ENCODE peak calls at places on chromosomes 11 and 22, in four cellular contexts. Q is heart right ventricle; B is stimulated activated CD4-positive, alpha-beta T cell treated with anti-CD3 and anti-CD28 coated beads, TNF-alpha, amount 100 ng/mL, for 1 hour; J is T-helper 17 cell. P is an unnamed sample.

GRCh38 chr22:30474683-30475424 is 3.0 kb upstream of the SEC14L3 start:
- DNase-seq in Q (no peak), B (no peak), J (no peak), P (no peak)

GRCh38 chr11:96465537-96465936 is 75.7 kb downstream of the JRKL start:
- DNase-seq in Q (no peak), B (no peak), J (no peak), P (no peak)

GRCh38 chr11:12187399-12187798 is 77.0 kb downstream of the MICAL2 start:
- DNase-seq in Q (no peak), B (no peak), J (no peak), P (no peak)

GRCh38 chr11:103730151-103730940 is 306.1 kb upstream of the DDI1 start:
- DNase-seq in Q (no peak), B (no peak), J (no peak), P (no peak)

GRCh38 chr11:21142007-21142406 is 472.6 kb downstream of the NELL1 start:
- DNase-seq in Q (no peak), B (no peak), J (no peak), P (no peak)

GRCh38 chr22:47776329-47776728 is 1013.9 kb downstream of the TBC1D22A start:
- DNase-seq in Q (no peak), B (no peak), J (no peak), P (no peak)

GRCh38 chr11:65586676-65587075 is 8.9 kb downstream of the KCNK7 start:
- DNase-seq in Q (no peak), B (no peak), J (no peak), P (no peak)

GRCh38 chr22:38997518-38997917 is 15.4 kb downstream of the APOBEC3B start:
- DNase-seq in Q (no peak), B (no peak), J (no peak), P (no peak)

GRCh38 chr11:48272551-48273080 is 9.0 kb downstream of the OR4X1 start:
- DNase-seq in Q (no peak), B (no peak), J (no peak), P (no peak)

GRCh38 chr22:39723899-39724351 is 153.4 kb downstream of the CACNA1I start:
- DNase-seq in Q (no peak), B (no peak), J (no peak), P (no peak)

GRCh38 chr11:57330029-57330428 is 5.3 kb upstream of the TNKS1BP1 start:
- DNase-seq in Q (no peak), B (no peak), J (no peak), P (no peak)

GRCh38 chr22:17131686-17132085 is 10.5 kb upstream of the TMEM121B start:
- DNase-seq in Q (no peak), B (no peak), J (no peak), P (peak)

GRCh38 chr11:4090258-4090657 is 4.3 kb upstream of the RRM1 start:
- DNase-seq in Q (no peak), B (no peak), J (no peak), P (no peak)

GRCh38 chr11:74018331-74019005 is 9.6 kb upstream of the UCP3 start:
- DNase-seq in Q (peak), B (no peak), J (no peak), P (no peak)

GRCh38 chr11:2418961-2419360 is 18.4 kb downstream of the TSSC4 start:
- DNase-seq in Q (peak), B (no peak), J (no peak), P (no peak)

GRCh38 chr22:20428496-20429253 is 8.9 kb downstream of the SCARF2 start:
- DNase-seq in Q (no peak), B (no peak), J (no peak), P (no peak)

GRCh38 chr11:14905104-14906033 is 13.3 kb upstream of the CYP2R1 start:
- DNase-seq in Q (peak), B (peak), J (peak), P (no peak)

GRCh38 chr11:93972790-93973189 is 48.4 kb upstream of the HEPHL1 start:
- DNase-seq in Q (no peak), B (no peak), J (no peak), P (no peak)

GRCh38 chr11:64353101-64353738 is 5.7 kb upstream of the RPS6KA4 start:
- DNase-seq in Q (no peak), B (no peak), J (no peak), P (no peak)

GRCh38 chr22:44091021-44091721 is 67.1 kb downstream of the PARVB start:
- DNase-seq in Q (no peak), B (no peak), J (no peak), P (no peak)

GRCh38 chr11:33151411-33151810 is 9.9 kb downstream of the CSTF3 start:
- DNase-seq in Q (no peak), B (no peak), J (no peak), P (no peak)

GRCh38 chr11:109425554-109425953 is 3.6 kb downstream of the C11orf87 start:
- DNase-seq in Q (no peak), B (no peak), J (no peak), P (no peak)

GRCh38 chr22:20573176-20573829 is 65.9 kb downstream of the MED15 start:
- DNase-seq in Q (no peak), B (no peak), J (no peak), P (no peak)

GRCh38 chr22:45893516-45893915 is 83.4 kb downstream of the WNT7B start:
- DNase-seq in Q (no peak), B (no peak), J (peak), P (no peak)

GRCh38 chr11:11348303-11348702 is 4.7 kb downstream of the CSNK2A3 start:
- DNase-seq in Q (no peak), B (no peak), J (no peak), P (no peak)

GRCh38 chr22:22884010-22884887 is 3.4 kb upstream of the IGLL5 start:
- DNase-seq in Q (no peak), B (peak), J (no peak), P (peak)

GRCh38 chr22:35569916-35570315 is 29.3 kb downstream of the RASD2 start:
- DNase-seq in Q (no peak), B (no peak), J (no peak), P (no peak)

GRCh38 chr22:44497218-44497903 is 672 bp downstream of the RTL6 start:
- DNase-seq in Q (no peak), B (no peak), J (no peak), P (no peak)

GRCh38 chr22:23289851-23290724 is 109.8 kb downstream of the BCR start:
- DNase-seq in Q (peak), B (no peak), J (peak), P (no peak)

GRCh38 chr11:123641495-123641840 is 13.0 kb downstream of the SCN3B start:
- DNase-seq in Q (no peak), B (no peak), J (no peak), P (no peak)

GRCh38 chr11:30914143-30914762 is 328.1 kb upstream of the MPPED2 start:
- DNase-seq in Q (peak), B (no peak), J (no peak), P (no peak)

GRCh38 chr11:123885570-123885969 is at the start of gene TMEM225:
- DNase-seq in Q (no peak), B (no peak), J (no peak), P (no peak)

GRCh38 chr11:3164138-3164539 is 971 bp downstream of the OSBPL5 start:
- DNase-seq in Q (peak), B (no peak), J (peak), P (no peak)

GRCh38 chr11:45091563-45092392 is 54.7 kb upstream of the PRDM11 start:
- DNase-seq in Q (peak), B (no peak), J (no peak), P (no peak)

GRCh38 chr11:128133501-128133900 is 453.9 kb downstream of the ETS1 start:
- DNase-seq in Q (no peak), B (no peak), J (no peak), P (no peak)

GRCh38 chr11:121524233-121524631 is 71.5 kb upstream of the SORL1-AS1 start:
- DNase-seq in Q (no peak), B (no peak), J (no peak), P (peak)

GRCh38 chr11:12207384-12208150 is 97.2 kb downstream of the MICAL2 start:
- DNase-seq in Q (no peak), B (no peak), J (no peak), P (no peak)

P was measured in NCI-H187.